ENCODE peak calls at places on chromosome X, in six cellular contexts. D, Y, W, A, S and K are unnamed samples.

GRCh38 chrX:115360220-115360781 is 70.8 kb downstream of the LUZP4 start:
- DNase-seq in S (no peak), Y (no peak), A (no peak), W (no peak), D (no peak), K (no peak)

GRCh38 chrX:75061701-75062100 is 94.4 kb downstream of the ABCB7 start:
- DNase-seq in D (no peak), S (no peak), A (no peak), W (no peak), Y (no peak), K (no peak)

GRCh38 chrX:65985922-65986588 is 53.8 kb downstream of the VSIG4 start:
- DNase-seq in S (no peak), A (peak), D (peak), Y (peak), W (peak), K (no peak)

GRCh38 chrX:110248582-110248981 is 69.3 kb downstream of the AMMECR1 start:
- DNase-seq in D (no peak), A (no peak), W (no peak), Y (no peak), S (no peak), K (no peak)

GRCh38 chrX:13147758-13148157 is 103.3 kb upstream of the FAM9C start:
- DNase-seq in D (no peak), S (no peak), Y (no peak), W (no peak), A (no peak), K (no peak)

GRCh38 chrX:57156397-57157049 is 19.3 kb upstream of the SPIN2A start:
- DNase-seq in W (no peak), D (peak), Y (no peak), A (peak), S (no peak), K (no peak)

GRCh38 chrX:103831342-103831802 is 685 bp downstream of the RAB9B start:
- DNase-seq in S (peak), D (peak), W (no peak), A (no peak), Y (peak), K (peak)

GRCh38 chrX:19687395-19687794 is 172.1 kb upstream of the MAP3K15 start:
- DNase-seq in A (no peak), W (no peak), D (no peak), S (no peak), Y (no peak), K (no peak)

GRCh38 chrX:22526339-22526738 is 253.6 kb downstream of the CBLL2 start:
- DNase-seq in S (no peak), Y (no peak), A (no peak), D (no peak), W (peak), K (no peak)

GRCh38 chrX:71111141-71111843 is at the start of gene IL2RG:
- DNase-seq in D (no peak), S (no peak), A (no peak), W (no peak), Y (peak), K (peak)